ENCODE peak calls at places on chromosome 3, in eight cellular contexts. I is HepG2, M is GM12878, A is HCT116, O is right lobe of liver, G is body of pancreas, H is A549, R is upper lobe of left lung. F is an unnamed sample.

GRCh38 chr3:9749663-9750555 is at the start of gene OGG1:
- ATAC-seq in A (peak; percentile 95), O (peak; percentile 94), M (peak; percentile 95), G (peak; percentile 98), H (peak; percentile 95), R (peak; percentile 98), I (peak; percentile 95), F (peak; percentile 99)

GRCh38 chr3:172582712-172583111 is 59.5 kb upstream of the TNFSF10 start:
- ATAC-seq in R (no peak), O (no peak), I (no peak), A (no peak), G (no peak), H (no peak), M (no peak), F (no peak)

GRCh38 chr3:182500294-182500693 is 293.0 kb upstream of the ATP11B start:
- ATAC-seq in O (no peak), H (no peak), G (no peak), R (no peak), M (no peak), A (no peak), I (no peak), F (no peak)

GRCh38 chr3:177652556-177653290 is 455.4 kb upstream of the TBL1XR1 start:
- ATAC-seq in G (no peak), M (no peak), A (no peak), O (no peak), R (no peak), I (no peak), H (no peak), F (peak; percentile 61)

GRCh38 chr3:45665101-45665572 is 24.1 kb upstream of the SACM1L start:
- ATAC-seq in G (peak; percentile 70), M (peak; percentile 67), H (peak; percentile 65), R (no peak), A (peak; percentile 83), I (peak; percentile 78), O (peak; percentile 86), F (no peak)

GRCh38 chr3:177224406-177224805 is 27.1 kb upstream of the TBL1XR1 start:
- ATAC-seq in G (no peak), M (no peak), H (no peak), I (no peak), A (no peak), R (no peak), O (no peak), F (no peak)

GRCh38 chr3:99658274-99658673 is 19.9 kb downstream of the COL8A1 start:
- ATAC-seq in O (no peak), A (no peak), R (peak; percentile 23), G (no peak), I (no peak), M (no peak), H (no peak), F (peak; percentile 31)

GRCh38 chr3:5271061-5271683 is 83.7 kb downstream of the EDEM1 start:
- ATAC-seq in H (no peak), A (no peak), G (no peak), I (no peak), O (no peak), R (no peak), M (no peak), F (no peak)

GRCh38 chr3:152581941-152582340 is 253.0 kb upstream of the P2RY1 start:
- ATAC-seq in A (no peak), G (no peak), O (no peak), M (no peak), H (no peak), R (no peak), I (no peak), F (no peak)

GRCh38 chr3:64815195-64815627 is 127.4 kb upstream of the ADAMTS9 start:
- ATAC-seq in O (no peak), M (peak; percentile 44), I (no peak), A (no peak), H (no peak), R (peak; percentile 19), G (peak; percentile 48), F (peak; percentile 81)

GRCh38 chr3:177470200-177470941 is 273.1 kb upstream of the TBL1XR1 start:
- ATAC-seq in O (no peak), H (no peak), A (no peak), R (peak; percentile 75), G (no peak), I (no peak), M (no peak), F (no peak)

GRCh38 chr3:5726618-5727017 is 539.1 kb downstream of the EDEM1 start:
- ATAC-seq in R (no peak), A (no peak), G (no peak), H (no peak), I (no peak), O (no peak), M (no peak), F (no peak)

GRCh38 chr3:110711130-110711832 is 360.3 kb upstream of the NECTIN3 start:
- ATAC-seq in M (no peak), H (no peak), O (peak; percentile 88), R (no peak), G (no peak), A (no peak), I (no peak), F (no peak)

GRCh38 chr3:32372213-32372490 is 19.5 kb upstream of the CMTM7 start:
- ATAC-seq in I (no peak), R (no peak), G (no peak), H (no peak), M (no peak), A (no peak), O (no peak), F (no peak)

GRCh38 chr3:28243424-28244106 is 2.1 kb downstream of the CMC1 start:
- ATAC-seq in H (no peak), A (no peak), R (no peak), O (no peak), G (no peak), I (no peak), M (no peak), F (no peak)

GRCh38 chr3:112247351-112247750 is 46.7 kb downstream of the SLC9C1 start:
- ATAC-seq in O (no peak), A (no peak), R (no peak), M (no peak), I (no peak), H (no peak), G (no peak), F (no peak)

GRCh38 chr3:142263126-142263525 is 37.7 kb upstream of the GK5 start:
- ATAC-seq in H (no peak), G (no peak), R (no peak), M (no peak), A (no peak), O (no peak), I (no peak), F (no peak)

GRCh38 chr3:129224984-129225393 is 24.4 kb upstream of the COPG1 start:
- ATAC-seq in M (peak; percentile 68), I (peak; percentile 96), R (peak; percentile 91), G (peak; percentile 98), O (peak; percentile 98), A (peak; percentile 61), H (peak; percentile 91), F (peak; percentile 88)

GRCh38 chr3:85481411-85482192 is 522.8 kb downstream of the CADM2 start:
- ATAC-seq in A (no peak), M (peak; percentile 84), R (no peak), O (no peak), I (no peak), H (no peak), G (no peak), F (no peak)

GRCh38 chr3:186566772-186567071 is 417 bp downstream of the TBCCD1 start:
- ATAC-seq in M (peak; percentile 2), R (no peak), I (peak; percentile 10), G (no peak), A (no peak), O (no peak), H (peak; percentile 9), F (no peak)

GRCh38 chr3:24351779-24352469 is 142.7 kb downstream of the THRB start:
- ATAC-seq in R (peak; percentile 81), A (no peak), H (no peak), I (no peak), G (peak; percentile 58), O (peak; percentile 73), M (no peak), F (peak; percentile 77)
- TF ChIP-seq POLR2A in R (no peak), A (no peak), H (no peak), I (no peak), G (no peak), O (no peak), M (no peak), F (no peak)

GRCh38 chr3:24857945-24858344 is 363.3 kb upstream of the THRB start:
- ATAC-seq in G (no peak), M (no peak), R (no peak), I (no peak), A (no peak), O (no peak), H (no peak), F (no peak)

GRCh38 chr3:24853685-24854341 is 359.2 kb upstream of the THRB start:
- ATAC-seq in I (no peak), A (no peak), H (no peak), R (no peak), M (no peak), G (no peak), O (no peak), F (no peak)

GRCh38 chr3:24850245-24850644 is 355.6 kb upstream of the THRB start:
- ATAC-seq in A (no peak), M (no peak), H (no peak), O (peak; percentile 51), I (no peak), R (no peak), G (no peak), F (no peak)

GRCh38 chr3:24854748-24855147 is 360.1 kb upstream of the THRB start:
- ATAC-seq in M (no peak), G (no peak), H (no peak), I (no peak), O (no peak), R (no peak), A (no peak), F (no peak)
- H3K4me1 ChIP-seq in M (no peaks in the 10 kb centered on the region), G (no peaks in the 10 kb centered on the region), H (no peaks in the 10 kb centered on the region), I (no peaks in the 10 kb centered on the region), O (no peaks in the 10 kb centered on the region), R (no peaks in the 10 kb centered on the region), A (no peaks in the 10 kb centered on the region), F (no peaks in the 10 kb centered on the region)

GRCh38 chr3:46934067-46934466 is 42.5 kb downstream of the CCDC12 start:
- ATAC-seq in H (no peak), R (no peak), O (no peak), A (no peak), M (no peak), G (no peak), I (no peak), F (no peak)

GRCh38 chr3:46936733-46937250 is 39.8 kb downstream of the CCDC12 start:
- ATAC-seq in H (no peak), R (no peak), G (no peak), A (no peak), M (no peak), I (no peak), O (no peak), F (no peak)

GRCh38 chr3:46934508-46935167 is 41.9 kb downstream of the CCDC12 start:
- ATAC-seq in H (no peak), R (no peak), A (peak; percentile 1), G (no peak), M (no peak), O (peak; percentile 4), I (no peak), F (no peak)

GRCh38 chr3:46935989-46936620 is 40.4 kb downstream of the CCDC12 start:
- ATAC-seq in G (no peak), O (no peak), I (no peak), H (no peak), A (no peak), R (peak; percentile 17), M (no peak), F (no peak)

GRCh38 chr3:46935168-46935858 is 41.2 kb downstream of the CCDC12 start:
- ATAC-seq in M (no peak), O (peak; percentile 83), I (peak; percentile 90), G (peak; percentile 92), R (peak; percentile 79), H (peak; percentile 91), A (peak; percentile 94), F (peak; percentile 94)
- TF ChIP-seq POLR2A in M (peak; percentile 4), O (no peak), I (no peak), G (peak; percentile 54), R (peak; percentile 21), H (no peak), A (no peak), F (no peak)

GRCh38 chr3:13237776-13238490 is 164.7 kb upstream of the IQSEC1 start:
- ATAC-seq in O (no peak), I (no peak), H (no peak), A (no peak), G (no peak), R (no peak), M (no peak), F (no peak)
- H3K4me1 ChIP-seq in O (no peaks in the 10 kb centered on the region), I (peaks cover 12% of the 10 kb centered on the region), H (peaks cover 10% of the 10 kb centered on the region), A (peaks cover 25% of the 10 kb centered on the region), G (no peaks in the 10 kb centered on the region), R (peaks cover 7% of the 10 kb centered on the region), M (no peaks in the 10 kb centered on the region), F (peaks cover 12% of the 10 kb centered on the region)